ENCODE peak calls at places on chromosomes 13 and 19, in four cellular contexts. S is stimulated activated CD4-positive, alpha-beta T cell treated with anti-CD3 and anti-CD28 coated beads, Interleukin-4, amount 100 ng/mL, for 1 hour; G is progenitor cell of endocrine pancreas; J is NAMALWA. Z is an unnamed sample.

GRCh38 chr19:29013988-29014387 is 199.0 kb downstream of the UQCRFS1 start:
- DNase-seq in S (no peak), G (no peak), J (no peak), Z (no peak)

GRCh38 chr19:9013988-9014387 is 3.8 kb upstream of the MUC16 start:
- DNase-seq in S (no peak), G (no peak), J (no peak), Z (no peak)

GRCh38 chr13:39452412-39452811 is 150.6 kb downstream of the LHFPL6 start:
- DNase-seq in S (no peak), G (no peak), J (peak), Z (no peak)

GRCh38 chr13:114089341-114089740 is 43.1 kb downstream of the RASA3 start:
- DNase-seq in S (no peak), G (no peak), J (no peak), Z (peak)

GRCh38 chr13:20824762-20825161 is 51.0 kb upstream of the EEF1AKMT1 start:
- DNase-seq in S (no peak), G (no peak), J (no peak), Z (no peak)

GRCh38 chr19:45103625-45104319 is 10.8 kb downstream of the PPP1R37 start:
- DNase-seq in S (no peak), G (no peak), J (peak), Z (peak)

GRCh38 chr13:52061587-52061986 is 37.1 kb downstream of the UTP14C start:
- DNase-seq in S (no peak), G (no peak), J (no peak), Z (no peak)

GRCh38 chr13:37407156-37407555 is 191.4 kb downstream of the POSTN start:
- DNase-seq in S (no peak), G (no peak), J (no peak), Z (no peak)

GRCh38 chr19:17229890-17230289 is 3.9 kb downstream of the OCEL1 start:
- DNase-seq in S (no peak), G (no peak), J (no peak), Z (no peak)

GRCh38 chr19:3908266-3909054 is 24.4 kb upstream of the NMRK2 start:
- DNase-seq in S (no peak), G (no peak), J (no peak), Z (no peak)

GRCh38 chr13:110173247-110173818 is 133.6 kb downstream of the COL4A1 start:
- DNase-seq in S (no peak), G (no peak), J (no peak), Z (no peak)

GRCh38 chr19:13788991-13789390 is 6.3 kb upstream of the ZSWIM4 start:
- DNase-seq in S (no peak), G (no peak), J (peak), Z (no peak)

GRCh38 chr13:74931698-74932433 is 550.1 kb downstream of the TBC1D4 start:
- DNase-seq in S (no peak), G (no peak), J (no peak), Z (no peak)

GRCh38 chr19:3336680-3337523 is 29.5 kb upstream of the NFIC start:
- DNase-seq in S (no peak), G (no peak), J (no peak), Z (peak)

GRCh38 chr19:39499082-39499642 is 415 bp downstream of the DLL3 start:
- DNase-seq in S (peak), G (no peak), J (peak), Z (peak)

GRCh38 chr19:46478356-46478986 is 7.1 kb upstream of the PNMA8A start:
- DNase-seq in S (no peak), G (no peak), J (peak), Z (no peak)

GRCh38 chr19:41753159-41753558 is 2.2 kb upstream of the CEACAM6 start:
- DNase-seq in S (peak), G (no peak), J (peak), Z (peak)

GRCh38 chr19:46609511-46610412 is 8.6 kb downstream of the CALM3 start:
- DNase-seq in S (no peak), G (no peak), J (no peak), Z (no peak)